ENCODE peak calls at places on chromosomes 4 and X, in five cellular contexts. E, A, T, Y and C are unnamed samples.

GRCh38 chrX:129772796-129773431 is 6.8 kb upstream of the SASH3 start:
- DNase-seq in E (no peak), A (peak; percentile 86), T (peak; percentile 18), Y (no peak), C (no peak)

GRCh38 chr4:146959692-146960091 is 14.0 kb upstream of the TTC29 start:
- DNase-seq in E (peak; percentile 31), A (no peak), T (no peak), Y (peak; percentile 3), C (no peak)

GRCh38 chr4:133058701-133059100 is 90.4 kb upstream of the PCDH10 start:
- DNase-seq in E (no peak), A (no peak), T (peak; percentile 14), Y (no peak), C (no peak)

GRCh38 chr4:77286906-77287305 is 129.9 kb downstream of the CCNG2 start:
- DNase-seq in E (no peak), A (no peak), T (no peak), Y (no peak), C (no peak)

GRCh38 chr4:56972389-56972788 is 5.0 kb downstream of the NOA1 start:
- DNase-seq in E (no peak), A (no peak), T (no peak), Y (no peak), C (no peak)

GRCh38 chr4:74123065-74123728 is 24.2 kb upstream of the CXCL2 start:
- DNase-seq in E (peak; percentile 96), A (no peak), T (no peak), Y (peak; percentile 15), C (peak; percentile 43)

GRCh38 chrX:341541-342101 is 23.0 kb upstream of the GTPBP6 start:
- DNase-seq in E (no peak), A (no peak), T (no peak), Y (no peak), C (no peak)

GRCh38 chr4:14092741-14093140 is 465.2 kb upstream of the BOD1L1 start:
- DNase-seq in E (no peak), A (no peak), T (no peak), Y (no peak), C (no peak)

GRCh38 chrX:859329-859728 is 228.7 kb downstream of the SHOX start:
- DNase-seq in E (no peak), A (no peak), T (no peak), Y (no peak), C (no peak)

GRCh38 chr4:84418032-84418709 is 80.9 kb downstream of the NKX6-1 start:
- DNase-seq in E (no peak), A (no peak), T (no peak), Y (no peak), C (peak; percentile 27)

GRCh38 chrX:53071064-53071463 is 11.1 kb upstream of the TSPYL2 start:
- DNase-seq in E (no peak), A (no peak), T (no peak), Y (no peak), C (no peak)

GRCh38 chrX:53072418-53073114 is 9.6 kb upstream of the TSPYL2 start:
- DNase-seq in E (no peak), A (no peak), T (no peak), Y (no peak), C (no peak)

GRCh38 chrX:53074987-53075386 is 7.2 kb upstream of the TSPYL2 start:
- DNase-seq in E (no peak), A (no peak), T (no peak), Y (no peak), C (no peak)

GRCh38 chrX:53071604-53072417 is 10.4 kb upstream of the TSPYL2 start:
- DNase-seq in E (peak; percentile 60), A (peak; percentile 83), T (peak; percentile 86), Y (peak; percentile 56), C (peak; percentile 81)

DNA sequence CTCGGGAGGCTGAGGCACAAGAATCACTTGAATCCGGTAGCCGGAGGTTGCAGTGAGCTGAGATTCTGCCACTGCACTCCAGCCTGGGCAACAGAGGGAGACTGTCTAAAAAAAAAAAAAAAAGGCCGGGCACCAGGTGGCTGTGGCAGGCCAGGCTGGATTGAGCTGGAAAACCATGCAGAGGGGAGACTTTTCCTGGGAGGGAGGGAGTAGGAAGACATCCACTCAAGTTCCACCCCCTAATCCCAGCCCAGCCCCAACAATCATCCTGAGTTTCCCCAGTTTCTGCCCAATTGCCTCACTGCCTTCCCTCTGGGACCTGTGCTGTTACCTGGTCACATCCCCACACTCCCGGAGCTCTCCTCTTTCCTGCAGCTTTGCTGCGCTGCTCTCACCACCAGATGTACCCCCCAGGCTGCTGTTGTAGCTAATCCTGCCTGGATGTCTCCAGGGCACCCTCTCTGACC is 9.0 kb upstream of the TSPYL2 start:
- DNase-seq in E (no peak), A (no peak), T (no peak), Y (no peak), C (no peak)
- H3K27ac ChIP-seq in E (no peak overlapping the region), A (no peak overlapping the region), T (peak overlapping the region; percentile 84), Y (no peak overlapping the region), C (no peak overlapping the region)

GRCh38 chr4:10006604-10007435 is 14.5 kb downstream of the SLC2A9 start:
- DNase-seq in E (peak; percentile 51), A (peak; percentile 99), T (no peak), Y (no peak), C (peak; percentile 81)

GRCh38 chr4:10003666-10004065 is 17.6 kb downstream of the SLC2A9 start:
- DNase-seq in E (no peak), A (no peak), T (no peak), Y (no peak), C (no peak)

GRCh38 chr4:10007436-10007740 is 13.9 kb downstream of the SLC2A9 start:
- DNase-seq in E (no peak), A (no peak), T (no peak), Y (no peak), C (no peak)

GRCh38 chr4:10006236-10006603 is 15.1 kb downstream of the SLC2A9 start:
- DNase-seq in E (peak; percentile 84), A (peak; percentile 96), T (peak; percentile 46), Y (no peak), C (peak; percentile 48)

GRCh38 chr4:10005632-10006031 is 15.7 kb downstream of the SLC2A9 start:
- DNase-seq in E (no peak), A (no peak), T (no peak), Y (no peak), C (no peak)
- H3K4me1 ChIP-seq in E (peaks cover 23% of the 10 kb centered on the region), A (peaks cover 22% of the 10 kb centered on the region), T (no peaks in the 10 kb centered on the region), Y (peaks cover 22% of the 10 kb centered on the region), C (peaks cover 24% of the 10 kb centered on the region)

DNA sequence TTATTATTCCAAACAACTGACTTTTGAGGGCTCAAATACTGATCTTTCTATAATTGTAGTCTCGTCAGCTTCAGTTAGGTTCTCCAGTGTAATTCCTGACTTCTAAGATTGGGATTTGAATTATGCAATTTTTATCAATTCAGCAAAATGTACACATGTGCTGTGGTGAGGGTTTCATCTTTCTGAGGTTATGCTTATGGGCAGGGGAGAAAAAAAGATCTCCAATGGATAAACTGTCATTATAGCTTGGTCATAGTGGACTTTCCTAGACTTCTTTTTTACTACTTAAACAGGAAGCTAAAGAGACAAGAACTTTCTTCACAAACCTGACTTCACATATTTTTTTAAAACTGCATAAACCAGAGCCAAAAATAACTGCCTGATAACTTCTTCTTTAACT is 21.7 kb upstream of the SPP1 start:
- DNase-seq in E (no peak), A (no peak), T (no peak), Y (no peak), C (no peak)
- H3K27ac ChIP-seq in E (no peak overlapping the region), A (no peak overlapping the region), T (no peak overlapping the region), Y (no peak overlapping the region), C (no peak overlapping the region)

GRCh38 chr4:176137626-176138025 is 57.8 kb downstream of the SPATA4 start:
- DNase-seq in E (peak; percentile 86), A (no peak), T (no peak), Y (peak; percentile 60), C (no peak)

GRCh38 chr4:176139518-176139917 is 55.9 kb downstream of the SPATA4 start:
- DNase-seq in E (no peak), A (no peak), T (no peak), Y (no peak), C (no peak)

DNA sequence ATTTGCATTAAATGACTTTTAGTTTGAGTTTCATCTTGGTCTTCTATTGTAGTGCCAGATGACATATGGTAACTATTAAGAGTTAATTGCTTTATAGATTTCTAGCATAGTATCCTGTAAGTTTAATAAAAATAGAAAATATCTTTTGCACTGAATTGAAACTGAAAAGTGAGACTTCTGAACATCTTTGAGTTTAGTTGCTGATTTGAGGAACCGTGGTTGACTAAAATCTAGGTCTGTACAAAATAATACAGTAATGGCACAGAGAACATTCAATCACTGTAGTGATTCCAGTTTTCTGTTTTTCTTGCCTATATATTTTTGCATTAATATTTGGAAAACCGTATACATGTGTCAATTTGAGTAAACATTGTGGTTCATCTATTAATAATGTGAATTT is 60.7 kb downstream of the SPATA4 start:
- DNase-seq in E (no peak), A (no peak), T (no peak), Y (no peak), C (no peak)
- H3K4me1 ChIP-seq in E (peaks cover 4% of the 10 kb centered on the region), A (no peaks in the 10 kb centered on the region), T (no peaks in the 10 kb centered on the region), Y (no peaks in the 10 kb centered on the region), C (no peaks in the 10 kb centered on the region)

GRCh38 chrX:42176790-42177189 is 253.4 kb upstream of the CASK start:
- DNase-seq in E (no peak), A (no peak), T (no peak), Y (no peak), C (no peak)

DNA sequence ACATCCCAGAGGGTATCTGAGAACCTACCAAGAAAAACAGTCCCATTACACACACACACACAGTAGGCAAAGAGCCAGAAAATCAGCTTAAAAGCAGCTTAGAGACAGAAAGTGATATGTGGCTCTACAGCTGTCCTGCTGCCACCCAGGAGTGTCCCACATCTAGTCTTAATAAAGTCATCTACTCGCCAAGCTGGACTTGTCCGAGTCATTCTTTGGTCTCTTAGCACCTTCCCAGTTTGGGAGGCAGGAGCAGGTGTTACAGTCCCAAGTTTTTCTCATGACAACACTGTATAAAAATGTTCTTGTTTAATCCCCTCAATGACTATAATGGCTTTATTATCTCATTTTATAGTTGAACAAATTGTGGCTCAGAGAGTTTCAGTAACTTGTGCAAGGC is 252.5 kb upstream of the CASK start:
- DNase-seq in E (no peak), A (no peak), T (no peak), Y (no peak), C (no peak)
- H3K27ac ChIP-seq in E (no peak overlapping the region), A (no peak overlapping the region), T (no peak overlapping the region), Y (no peak overlapping the region), C (no peak overlapping the region)